ENCODE peak calls at places on chromosomes 5 and 9, in six cellular contexts. G is NCI-H1048, I is aorta, Y is EH, P is GM18507, F is mucosa of gallbladder. O is an unnamed sample.

GRCh38 chr5:35313296-35313695 is 83.0 kb upstream of the PRLR start:
- DNase-seq in G (no peak), I (no peak), Y (peak; percentile 36), P (no peak), F (no peak), O (no peak)

GRCh38 chr9:126395439-126396212 is 69.0 kb downstream of the MVB12B start:
- DNase-seq in G (no peak), I (no peak), Y (peak; percentile 54), P (no peak), F (no peak), O (no peak)

GRCh38 chr5:6489786-6490185 is 41.1 kb downstream of the UBE2QL1 start:
- DNase-seq in G (no peak), I (no peak), Y (no peak), P (no peak), F (no peak), O (no peak)

GRCh38 chr5:96516631-96517071 is 83.6 kb upstream of the PCSK1 start:
- DNase-seq in G (no peak), I (no peak), Y (no peak), P (no peak), F (no peak), O (no peak)

GRCh38 chr9:16784002-16784401 is 86.5 kb downstream of the BNC2 start:
- DNase-seq in G (no peak), I (no peak), Y (no peak), P (no peak), F (no peak), O (no peak)

GRCh38 chr5:143842920-143843319 is 31.0 kb downstream of the HMHB1 start:
- DNase-seq in G (no peak), I (no peak), Y (peak; percentile 47), P (no peak), F (no peak), O (no peak)

GRCh38 chr9:72665421-72665820 is 144.0 kb downstream of the TMC1 start:
- DNase-seq in G (no peak), I (no peak), Y (peak; percentile 77), P (no peak), F (no peak), O (no peak)

GRCh38 chr5:122844136-122844915 is 1.1 kb upstream of the SNX24 start:
- DNase-seq in G (no peak), I (no peak), Y (no peak), P (no peak), F (peak; percentile 16), O (no peak)

GRCh38 chr9:36903541-36904435 is 130.3 kb downstream of the PAX5 start:
- DNase-seq in G (no peak), I (no peak), Y (peak; percentile 62), P (no peak), F (peak; percentile 31), O (no peak)

GRCh38 chr5:112983307-112983811 is 6.8 kb downstream of the DCP2 start:
- DNase-seq in G (no peak), I (no peak), Y (peak; percentile 34), P (no peak), F (no peak), O (no peak)

GRCh38 chr5:168364738-168365550 is 73.5 kb downstream of the WWC1 start:
- DNase-seq in G (no peak), I (no peak), Y (peak; percentile 70), P (no peak), F (no peak), O (no peak)

GRCh38 chr5:149320791-149321330 is 24.4 kb upstream of the GRPEL2 start:
- DNase-seq in G (peak; percentile 48), I (peak; percentile 86), Y (peak; percentile 98), P (no peak), F (peak; percentile 94), O (peak; percentile 92)

GRCh38 chr9:79447760-79448159 is 124.0 kb upstream of the TLE4 start:
- DNase-seq in G (no peak), I (no peak), Y (peak; percentile 13), P (no peak), F (no peak), O (no peak)

GRCh38 chr9:73219985-73220626 is 68.4 kb downstream of the ANXA1 start:
- DNase-seq in G (no peak), I (no peak), Y (peak; percentile 39), P (no peak), F (no peak), O (no peak)

GRCh38 chr9:92714016-92714415 is 44.1 kb upstream of the IPPK start:
- DNase-seq in G (no peak), I (no peak), Y (no peak), P (no peak), F (no peak), O (no peak)

GRCh38 chr5:51397996-51398395 is 14.7 kb downstream of the ISL1 start:
- DNase-seq in G (no peak), I (no peak), Y (no peak), P (no peak), F (no peak), O (no peak)

GRCh38 chr5:56523779-56524178 is 290.6 kb upstream of the ANKRD55 start:
- DNase-seq in G (no peak), I (no peak), Y (peak; percentile 78), P (no peak), F (no peak), O (no peak)

GRCh38 chr5:107485184-107485583 is 185.6 kb downstream of the EFNA5 start:
- DNase-seq in G (no peak), I (no peak), Y (no peak), P (no peak), F (no peak), O (no peak)

GRCh38 chr5:157076558-157076957 is 17.6 kb upstream of the HAVCR1 start:
- DNase-seq in G (no peak), I (no peak), Y (peak; percentile 43), P (no peak), F (no peak), O (no peak)

GRCh38 chr5:160629007-160629402 is 207.3 kb downstream of the PTTG1 start:
- DNase-seq in G (no peak), I (no peak), Y (no peak), P (no peak), F (no peak), O (no peak)

GRCh38 chr9:71106992-71107391 is 14.4 kb downstream of the TRPM3 start:
- DNase-seq in G (no peak), I (no peak), Y (no peak), P (no peak), F (no peak), O (no peak)

GRCh38 chr9:99516657-99517049 is 294.6 kb downstream of the SEC61B start:
- DNase-seq in G (no peak), I (no peak), Y (peak; percentile 36), P (no peak), F (no peak), O (no peak)

GRCh38 chr5:170154744-170155143 is 49.0 kb downstream of the FOXI1 start:
- DNase-seq in G (peak; percentile 94), I (no peak), Y (no peak), P (no peak), F (no peak), O (no peak)

GRCh38 chr5:135592312-135593045 is 13.7 kb upstream of the CXCL14 start:
- DNase-seq in G (no peak), I (no peak), Y (no peak), P (no peak), F (no peak), O (no peak)

GRCh38 chr5:40410939-40411635 is 268.6 kb upstream of the PTGER4 start:
- DNase-seq in G (no peak), I (no peak), Y (peak; percentile 71), P (no peak), F (no peak), O (no peak)

GRCh38 chr9:91422832-91423711 is 560 bp downstream of the NFIL3 start:
- DNase-seq in G (no peak), I (peak; percentile 85), Y (peak; percentile 84), P (no peak), F (peak; percentile 70), O (peak; percentile 96)

GRCh38 chr5:111892949-111893348 is 136.0 kb upstream of the NREP start:
- DNase-seq in G (no peak), I (no peak), Y (peak; percentile 58), P (no peak), F (no peak), O (no peak)

GRCh38 chr5:52712354-52712753 is 75.4 kb upstream of the ITGA1 start:
- DNase-seq in G (no peak), I (no peak), Y (no peak), P (no peak), F (no peak), O (no peak)

GRCh38 chr9:113708821-113709713 is 167.0 kb upstream of the ZNF618 start:
- DNase-seq in G (no peak), I (no peak), Y (no peak), P (no peak), F (no peak), O (no peak)